ENCODE peak calls at places on chromosomes 11 and 22, in five cellular contexts. One of them, this sample, is unnamed.

GRCh38 chr11:86244522-86245368 is at the start of gene EED:
- DNase-seq in RWPE1: peak; percentile 90
- DNase-seq in PC-9: peak; percentile 94
- DNase-seq in stomach: peak; percentile 94
- DNase-seq in lower lobe of right lung: peak; percentile 97
- DNase-seq in this sample: peak; percentile 96

GRCh38 chr11:129225190-129225589 is 33.1 kb upstream of the ARHGAP32 start:
- DNase-seq in stomach: no peak
- DNase-seq in PC-9: no peak
- DNase-seq in RWPE1: no peak
- DNase-seq in lower lobe of right lung: no peak
- DNase-seq in this sample: no peak

GRCh38 chr11:109604506-109604905 is 182.5 kb downstream of the C11orf87 start:
- DNase-seq in PC-9: no peak
- DNase-seq in stomach: no peak
- DNase-seq in lower lobe of right lung: no peak
- DNase-seq in RWPE1: no peak
- DNase-seq in this sample: no peak

GRCh38 chr11:123034587-123034986 is 27.3 kb downstream of the HSPA8 start:
- DNase-seq in PC-9: no peak
- DNase-seq in stomach: no peak
- DNase-seq in RWPE1: no peak
- DNase-seq in lower lobe of right lung: no peak
- DNase-seq in this sample: no peak

GRCh38 chr11:107011977-107012376 is 6.3 kb downstream of the GUCY1A2 start:
- DNase-seq in stomach: no peak
- DNase-seq in PC-9: no peak
- DNase-seq in RWPE1: no peak
- DNase-seq in lower lobe of right lung: no peak
- DNase-seq in this sample: no peak

GRCh38 chr11:57942808-57943207 is 80.9 kb upstream of the OR9Q1 start:
- DNase-seq in stomach: no peak
- DNase-seq in lower lobe of right lung: no peak
- DNase-seq in PC-9: no peak
- DNase-seq in RWPE1: no peak
- DNase-seq in this sample: no peak

GRCh38 chr11:71420455-71421241 is 27.5 kb downstream of the DHCR7 start:
- DNase-seq in PC-9: peak; percentile 58
- DNase-seq in stomach: peak; percentile 68
- DNase-seq in lower lobe of right lung: no peak
- DNase-seq in RWPE1: peak; percentile 36
- DNase-seq in this sample: peak; percentile 56

GRCh38 chr22:30127749-30128166 is 47.5 kb downstream of the HORMAD2 start:
- DNase-seq in PC-9: no peak
- DNase-seq in stomach: no peak
- DNase-seq in lower lobe of right lung: no peak
- DNase-seq in RWPE1: no peak
- DNase-seq in this sample: no peak

GRCh38 chr11:65429069-65429681 is 6.6 kb downstream of the NEAT1 start:
- DNase-seq in RWPE1: no peak
- DNase-seq in stomach: peak; percentile 43
- DNase-seq in PC-9: peak; percentile 23
- DNase-seq in lower lobe of right lung: no peak
- DNase-seq in this sample: peak; percentile 59

GRCh38 chr11:118002010-118002540 is 15.9 kb downstream of the IL10RA start:
- DNase-seq in lower lobe of right lung: no peak
- DNase-seq in stomach: no peak
- DNase-seq in PC-9: no peak
- DNase-seq in RWPE1: no peak
- DNase-seq in this sample: peak; percentile 9

GRCh38 chr11:899724-900123 is 10.9 kb downstream of the CHID1 start:
- DNase-seq in stomach: no peak
- DNase-seq in PC-9: no peak
- DNase-seq in lower lobe of right lung: no peak
- DNase-seq in RWPE1: no peak
- DNase-seq in this sample: no peak

GRCh38 chr11:68028802-68029475 is 1.5 kb upstream of the NDUFS8 start:
- DNase-seq in PC-9: no peak
- DNase-seq in lower lobe of right lung: no peak
- DNase-seq in RWPE1: no peak
- DNase-seq in stomach: no peak
- DNase-seq in this sample: no peak

GRCh38 chr11:12362857-12363256 is 14.5 kb upstream of the PARVA start:
- DNase-seq in PC-9: no peak
- DNase-seq in lower lobe of right lung: no peak
- DNase-seq in stomach: no peak
- DNase-seq in RWPE1: no peak
- DNase-seq in this sample: no peak

GRCh38 chr11:12245091-12245490 is 132.3 kb upstream of the PARVA start:
- DNase-seq in PC-9: no peak
- DNase-seq in stomach: no peak
- DNase-seq in lower lobe of right lung: no peak
- DNase-seq in RWPE1: no peak
- DNase-seq in this sample: no peak

GRCh38 chr11:134532176-134532920 is 120.3 kb upstream of the B3GAT1 start:
- DNase-seq in stomach: peak; percentile 22
- DNase-seq in RWPE1: no peak
- DNase-seq in PC-9: no peak
- DNase-seq in lower lobe of right lung: peak; percentile 21
- DNase-seq in this sample: no peak

GRCh38 chr11:57641011-57641410 is 8.7 kb downstream of the YPEL4 start:
- DNase-seq in stomach: no peak
- DNase-seq in RWPE1: no peak
- DNase-seq in PC-9: no peak
- DNase-seq in lower lobe of right lung: no peak
- DNase-seq in this sample: no peak

GRCh38 chr11:2743427-2744110 is 43.8 kb upstream of the KCNQ1OT1 start:
- DNase-seq in lower lobe of right lung: peak; percentile 35
- DNase-seq in stomach: no peak
- DNase-seq in PC-9: no peak
- DNase-seq in RWPE1: no peak
- DNase-seq in this sample: no peak

GRCh38 chr11:102780491-102780918 is at the start of gene MMP10:
- DNase-seq in lower lobe of right lung: no peak
- DNase-seq in PC-9: no peak
- DNase-seq in stomach: no peak
- DNase-seq in RWPE1: peak; percentile 74
- DNase-seq in this sample: no peak

GRCh38 chr11:44593194-44593593 is 27.7 kb downstream of the CD82 start:
- DNase-seq in lower lobe of right lung: no peak
- DNase-seq in PC-9: no peak
- DNase-seq in stomach: no peak
- DNase-seq in RWPE1: no peak
- DNase-seq in this sample: no peak

GRCh38 chr22:24049978-24050377 is 38.9 kb downstream of the CABIN1 start:
- DNase-seq in RWPE1: no peak
- DNase-seq in lower lobe of right lung: no peak
- DNase-seq in stomach: no peak
- DNase-seq in PC-9: no peak
- DNase-seq in this sample: no peak

GRCh38 chr11:114280696-114281095 is 15.5 kb upstream of the NNMT start:
- DNase-seq in lower lobe of right lung: peak; percentile 78
- DNase-seq in PC-9: peak; percentile 17
- DNase-seq in stomach: peak; percentile 52
- DNase-seq in RWPE1: peak; percentile 49
- DNase-seq in this sample: no peak

GRCh38 chr11:100584201-100584600 is 102.9 kb upstream of the ARHGAP42 start:
- DNase-seq in lower lobe of right lung: no peak
- DNase-seq in RWPE1: no peak
- DNase-seq in PC-9: no peak
- DNase-seq in stomach: no peak
- DNase-seq in this sample: no peak

DNA sequence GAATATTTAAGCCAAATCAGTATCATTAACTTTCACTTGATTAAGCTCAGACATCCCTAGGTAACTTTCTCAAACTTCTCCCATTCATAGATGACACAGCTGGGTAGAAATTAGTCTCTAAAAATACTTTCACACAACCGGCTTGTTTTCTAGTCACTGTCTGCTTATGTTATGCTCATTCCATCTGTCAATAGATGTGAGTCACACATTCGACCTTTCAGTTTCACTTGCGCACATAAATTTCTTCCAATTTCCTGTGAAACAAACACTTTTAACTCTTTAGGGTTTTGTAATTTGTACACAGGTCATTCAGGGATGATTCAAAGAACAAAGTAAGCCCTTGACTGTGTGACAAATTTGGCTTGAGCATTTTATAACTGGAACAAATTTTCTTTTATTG is 723.0 kb downstream of the KCNA4 start:
- DNase-seq in RWPE1: peak; percentile 29
- DNase-seq in lower lobe of right lung: no peak
- DNase-seq in PC-9: no peak
- DNase-seq in stomach: no peak
- DNase-seq in this sample: no peak
- H3K27ac ChIP-seq in RWPE1: no peak overlapping the region
- H3K27ac ChIP-seq in lower lobe of right lung: no peak overlapping the region
- H3K27ac ChIP-seq in PC-9: no peak overlapping the region
- H3K27ac ChIP-seq in stomach: no peak overlapping the region
- H3K27ac ChIP-seq in this sample: no peak overlapping the region

GRCh38 chr11:16603245-16603644 is 135.2 kb upstream of the C11orf58 start:
- DNase-seq in PC-9: no peak
- DNase-seq in lower lobe of right lung: no peak
- DNase-seq in stomach: no peak
- DNase-seq in RWPE1: no peak
- DNase-seq in this sample: no peak
- H3K27ac ChIP-seq in PC-9: no peak overlapping the region
- H3K27ac ChIP-seq in lower lobe of right lung: no peak overlapping the region
- H3K27ac ChIP-seq in stomach: no peak overlapping the region
- H3K27ac ChIP-seq in RWPE1: no peak overlapping the region
- H3K27ac ChIP-seq in this sample: peak overlapping the region; percentile 81

DNA sequence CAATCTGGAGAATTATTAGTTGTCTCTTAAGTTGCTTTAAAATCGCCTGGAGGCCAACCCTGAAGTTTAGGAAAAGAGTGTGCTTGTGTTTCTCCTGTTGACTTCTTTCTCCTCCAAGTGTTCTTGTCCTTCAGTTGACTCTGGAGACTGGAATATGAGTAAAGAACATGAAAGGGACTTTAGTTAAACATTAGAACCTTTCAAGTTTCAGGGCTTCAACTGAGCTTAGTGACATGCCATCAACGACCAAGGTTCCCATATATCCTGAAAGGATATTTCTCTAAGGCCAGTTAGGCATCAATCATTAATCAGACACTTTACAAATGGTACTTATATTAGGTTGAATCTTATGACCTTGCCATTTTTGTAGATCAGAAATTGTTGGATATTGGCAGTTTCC is 70.0 kb downstream of the ZNRF3 start:
- DNase-seq in PC-9: no peak
- DNase-seq in stomach: no peak
- DNase-seq in RWPE1: no peak
- DNase-seq in lower lobe of right lung: no peak
- DNase-seq in this sample: no peak
- H3K27ac ChIP-seq in PC-9: no peak overlapping the region
- H3K27ac ChIP-seq in stomach: no peak overlapping the region
- H3K27ac ChIP-seq in RWPE1: no peak overlapping the region
- H3K27ac ChIP-seq in lower lobe of right lung: peak overlapping the region; percentile 21
- H3K27ac ChIP-seq in this sample: no peak overlapping the region

GRCh38 chr22:38788846-38789245 is 5.1 kb downstream of the DNAL4 start:
- DNase-seq in RWPE1: no peak
- DNase-seq in PC-9: no peak
- DNase-seq in lower lobe of right lung: no peak
- DNase-seq in stomach: no peak
- DNase-seq in this sample: no peak
- H3K27ac ChIP-seq in RWPE1: peak overlapping the region; percentile 62
- H3K27ac ChIP-seq in PC-9: no peak overlapping the region
- H3K27ac ChIP-seq in lower lobe of right lung: peak overlapping the region; percentile 20
- H3K27ac ChIP-seq in stomach: no peak overlapping the region
- H3K27ac ChIP-seq in this sample: peak overlapping the region; percentile 58

GRCh38 chr22:25475554-25476022 is 88.9 kb upstream of the GRK3 start:
- DNase-seq in lower lobe of right lung: no peak
- DNase-seq in stomach: no peak
- DNase-seq in RWPE1: no peak
- DNase-seq in PC-9: no peak
- DNase-seq in this sample: no peak
- H3K27ac ChIP-seq in lower lobe of right lung: no peak overlapping the region
- H3K27ac ChIP-seq in stomach: no peak overlapping the region
- H3K27ac ChIP-seq in RWPE1: no peak overlapping the region
- H3K27ac ChIP-seq in PC-9: no peak overlapping the region
- H3K27ac ChIP-seq in this sample: peak overlapping the region; percentile 22

GRCh38 chr11:61309739-61310138 is 14.6 kb upstream of the VWCE start:
- DNase-seq in stomach: no peak
- DNase-seq in PC-9: no peak
- DNase-seq in lower lobe of right lung: no peak
- DNase-seq in RWPE1: no peak
- DNase-seq in this sample: no peak

GRCh38 chr11:61309141-61309540 is 14.0 kb upstream of the VWCE start:
- DNase-seq in RWPE1: no peak
- DNase-seq in stomach: no peak
- DNase-seq in lower lobe of right lung: no peak
- DNase-seq in PC-9: no peak
- DNase-seq in this sample: no peak

GRCh38 chr11:61305417-61305816 is 10.3 kb upstream of the VWCE start:
- DNase-seq in RWPE1: no peak
- DNase-seq in stomach: no peak
- DNase-seq in lower lobe of right lung: no peak
- DNase-seq in PC-9: no peak
- DNase-seq in this sample: no peak

GRCh38 chr11:61306221-61306620 is 11.1 kb upstream of the VWCE start:
- DNase-seq in PC-9: no peak
- DNase-seq in stomach: no peak
- DNase-seq in lower lobe of right lung: no peak
- DNase-seq in RWPE1: no peak
- DNase-seq in this sample: no peak

DNA sequence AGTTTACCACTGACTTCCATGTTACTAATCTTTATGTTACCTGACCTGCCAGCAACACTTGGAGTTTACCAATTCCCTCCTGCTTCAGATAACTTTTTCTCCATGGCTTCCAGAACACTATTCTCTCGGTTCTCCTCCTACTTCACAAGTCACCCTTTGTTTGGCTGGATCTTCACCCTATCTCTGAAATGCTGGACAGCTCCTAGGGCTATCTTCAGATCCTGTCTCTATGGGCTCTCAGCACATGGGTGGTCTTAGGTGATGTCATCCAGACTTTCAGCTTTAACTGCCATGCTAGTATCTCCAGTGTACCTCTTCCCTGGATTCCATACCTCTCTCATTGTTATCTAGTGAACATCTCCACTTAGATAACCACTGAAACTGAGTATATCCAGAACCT is 12.2 kb upstream of the VWCE start:
- DNase-seq in PC-9: no peak
- DNase-seq in RWPE1: no peak
- DNase-seq in stomach: no peak
- DNase-seq in lower lobe of right lung: no peak
- DNase-seq in this sample: no peak
- H3K27ac ChIP-seq in PC-9: no peak overlapping the region
- H3K27ac ChIP-seq in RWPE1: no peak overlapping the region
- H3K27ac ChIP-seq in stomach: no peak overlapping the region
- H3K27ac ChIP-seq in lower lobe of right lung: no peak overlapping the region
- H3K27ac ChIP-seq in this sample: no peak overlapping the region

This sample was measured in transverse colon.